ENCODE peak calls at places on chromosomes 7 and 10, in ten cellular contexts. A is astrocyte, Q is AML-193, D is GM13977, Z is NCI-H1092 treated with DMSO at 0.1 percent for 48 hours, L is breast epithelium, N is kidney epithelial cell, R is amniotic stem cell, V is cerebellar cortex, K is astrocyte of the spinal cord. X is an unnamed sample.

GRCh38 chr10:78393094-78393493 is 359.4 kb downstream of the RPS24 start:
- DNase-seq in A (no peak), Q (no peak), D (no peak), Z (no peak), L (no peak), N (no peak), R (no peak), V (no peak), K (no peak), X (no peak)

GRCh38 chr10:113454341-113455061 is 98.4 kb upstream of the HABP2 start:
- DNase-seq in A (no peak), Q (no peak), D (peak; percentile 34), Z (no peak), L (no peak), N (no peak), R (no peak), V (peak; percentile 9), K (peak; percentile 35), X (no peak)

GRCh38 chr7:30984359-30985107 is 20.8 kb downstream of the GHRHR start:
- DNase-seq in A (peak; percentile 42), Q (no peak), D (no peak), Z (no peak), L (no peak), N (no peak), R (no peak), V (no peak), K (peak; percentile 51), X (no peak)

GRCh38 chr10:132448248-132448731 is 51.3 kb downstream of the PWWP2B start:
- DNase-seq in A (no peak), Q (peak; percentile 45), D (peak; percentile 78), Z (no peak), L (no peak), N (no peak), R (no peak), V (peak; percentile 56), K (no peak), X (no peak)

GRCh38 chr7:157787275-157787701 is 450.5 kb downstream of the DNAJB6 start:
- DNase-seq in A (no peak), Q (no peak), D (no peak), Z (no peak), L (no peak), N (no peak), R (no peak), V (no peak), K (no peak), X (no peak)

GRCh38 chr7:129502708-129503685 is 666 bp downstream of the SMKR1 start:
- DNase-seq in A (no peak), Q (no peak), D (no peak), Z (peak; percentile 74), L (no peak), N (no peak), R (no peak), V (peak; percentile 26), K (no peak), X (no peak)

GRCh38 chr7:64881461-64882287 is 21.4 kb upstream of the ZNF273 start:
- DNase-seq in A (no peak), Q (no peak), D (peak; percentile 22), Z (no peak), L (peak; percentile 14), N (no peak), R (no peak), V (no peak), K (no peak), X (no peak)

GRCh38 chr10:60604356-60604755 is 173.9 kb upstream of the CDK1 start:
- DNase-seq in A (peak; percentile 4), Q (no peak), D (no peak), Z (no peak), L (no peak), N (no peak), R (no peak), V (no peak), K (no peak), X (no peak)

GRCh38 chr7:132393789-132394261 is 182.4 kb downstream of the PLXNA4 start:
- DNase-seq in A (peak; percentile 47), Q (no peak), D (no peak), Z (peak; percentile 36), L (no peak), N (no peak), R (no peak), V (peak; percentile 33), K (peak; percentile 36), X (no peak)

GRCh38 chr10:116371737-116372136 is 47.5 kb downstream of the CCDC172 start:
- DNase-seq in A (no peak), Q (no peak), D (no peak), Z (no peak), L (no peak), N (no peak), R (no peak), V (no peak), K (peak; percentile 20), X (no peak)

GRCh38 chr7:28872226-28872625 is 85.9 kb downstream of the TRIL start:
- DNase-seq in A (no peak), Q (no peak), D (no peak), Z (no peak), L (no peak), N (no peak), R (no peak), V (no peak), K (no peak), X (no peak)

GRCh38 chr7:108358553-108358952 is 97.7 kb downstream of the NRCAM start:
- DNase-seq in A (peak; percentile 91), Q (no peak), D (no peak), Z (peak; percentile 89), L (no peak), N (peak; percentile 67), R (no peak), V (no peak), K (peak; percentile 89), X (peak; percentile 88)

GRCh38 chr10:89845541-89846275 is 144.3 kb downstream of the KIF20B start:
- DNase-seq in A (peak; percentile 85), Q (no peak), D (no peak), Z (no peak), L (no peak), N (peak; percentile 35), R (no peak), V (no peak), K (peak; percentile 69), X (no peak)

GRCh38 chr10:68871105-68871711 is 29.9 kb upstream of the DDX50 start:
- DNase-seq in A (peak; percentile 60), Q (no peak), D (no peak), Z (peak; percentile 56), L (no peak), N (peak; percentile 38), R (no peak), V (no peak), K (peak; percentile 52), X (no peak)

X was measured in DMS79.